ENCODE peak calls at places on chromosomes 12 and 14, in five cellular contexts. S, Z, B, E and X are unnamed samples.

GRCh38 chr12:131452444-131452860 is 258.4 kb upstream of the SFSWAP start:
- DNase-seq in S (peak; percentile 15), Z (no peak), B (peak; percentile 65), E (no peak), X (peak; percentile 64)

GRCh38 chr12:11814362-11814761 is 164.9 kb downstream of the ETV6 start:
- DNase-seq in S (no peak), Z (peak; percentile 43), B (no peak), E (peak; percentile 37), X (no peak)

GRCh38 chr12:27463826-27464554 is 17.5 kb downstream of the SMCO2 start:
- DNase-seq in S (no peak), Z (no peak), B (no peak), E (no peak), X (no peak)

GRCh38 chr12:47651368-47652254 is 54.2 kb downstream of the RPAP3 start:
- DNase-seq in S (peak; percentile 38), Z (peak; percentile 30), B (peak; percentile 31), E (peak; percentile 12), X (no peak)

GRCh38 chr14:68535404-68536024 is 257.4 kb downstream of the ZFP36L1 start:
- DNase-seq in S (no peak), Z (peak; percentile 67), B (no peak), E (peak; percentile 81), X (no peak)

GRCh38 chr12:152440-152839 is 61.5 kb downstream of the SLC6A12 start:
- DNase-seq in S (no peak), Z (no peak), B (no peak), E (no peak), X (no peak)

GRCh38 chr12:47997321-47997720 is 7.0 kb downstream of the COL2A1 start:
- DNase-seq in S (no peak), Z (no peak), B (no peak), E (no peak), X (no peak)

GRCh38 chr12:74286254-74286653 is 251.4 kb upstream of the ATXN7L3B start:
- DNase-seq in S (no peak), Z (no peak), B (no peak), E (no peak), X (no peak)

GRCh38 chr14:72513994-72514659 is 379.8 kb downstream of the DPF3 start:
- DNase-seq in S (no peak), Z (peak; percentile 40), B (no peak), E (no peak), X (no peak)

GRCh38 chr12:10235761-10236631 is 23.3 kb downstream of the GABARAPL1 start:
- DNase-seq in S (peak; percentile 55), Z (peak; percentile 47), B (no peak), E (no peak), X (no peak)

GRCh38 chr12:99553461-99553860 is 94.1 kb upstream of the GARIN6 start:
- DNase-seq in S (no peak), Z (no peak), B (no peak), E (no peak), X (no peak)

GRCh38 chr12:119699199-119699765 is 31.3 kb downstream of the PRKAB1 start:
- DNase-seq in S (no peak), Z (no peak), B (no peak), E (no peak), X (no peak)

GRCh38 chr12:75041481-75041880 is 168.2 kb downstream of the KCNC2 start:
- DNase-seq in S (no peak), Z (no peak), B (no peak), E (no peak), X (no peak)

GRCh38 chr14:26163761-26164160 is 434.1 kb downstream of the NOVA1 start:
- DNase-seq in S (no peak), Z (no peak), B (no peak), E (no peak), X (no peak)

GRCh38 chr12:80754259-80754658 is 37.5 kb downstream of the MYF5 start:
- DNase-seq in S (no peak), Z (no peak), B (no peak), E (no peak), X (no peak)

GRCh38 chr12:43306066-43306465 is 245.9 kb downstream of the ADAMTS20 start:
- DNase-seq in S (no peak), Z (peak; percentile 87), B (no peak), E (peak; percentile 99), X (no peak)

GRCh38 chr12:108989381-108989780 is 31.5 kb downstream of the SVOP start:
- DNase-seq in S (no peak), Z (no peak), B (no peak), E (no peak), X (no peak)

GRCh38 chr14:59543873-59544272 is 32.7 kb downstream of the CCDC175 start:
- DNase-seq in S (no peak), Z (no peak), B (no peak), E (no peak), X (no peak)

GRCh38 chr12:87667378-87667777 is 361.8 kb downstream of the C12orf50 start:
- DNase-seq in S (no peak), Z (peak; percentile 16), B (no peak), E (no peak), X (no peak)
- TF ChIP-seq CTCF in S (no peak), Z (no peak), B (no peak), E (peak; percentile 70), X (no peak)

GRCh38 chr14:56555921-56556570 is 23.6 kb upstream of the TMEM260 start:
- DNase-seq in S (no peak), Z (peak; percentile 52), B (no peak), E (no peak), X (no peak)

GRCh38 chr14:56549721-56550120 is 29.9 kb upstream of the TMEM260 start:
- DNase-seq in S (no peak), Z (no peak), B (no peak), E (no peak), X (no peak)

GRCh38 chr14:56554301-56554700 is 25.3 kb upstream of the TMEM260 start:
- DNase-seq in S (no peak), Z (no peak), B (no peak), E (no peak), X (no peak)

DNA sequence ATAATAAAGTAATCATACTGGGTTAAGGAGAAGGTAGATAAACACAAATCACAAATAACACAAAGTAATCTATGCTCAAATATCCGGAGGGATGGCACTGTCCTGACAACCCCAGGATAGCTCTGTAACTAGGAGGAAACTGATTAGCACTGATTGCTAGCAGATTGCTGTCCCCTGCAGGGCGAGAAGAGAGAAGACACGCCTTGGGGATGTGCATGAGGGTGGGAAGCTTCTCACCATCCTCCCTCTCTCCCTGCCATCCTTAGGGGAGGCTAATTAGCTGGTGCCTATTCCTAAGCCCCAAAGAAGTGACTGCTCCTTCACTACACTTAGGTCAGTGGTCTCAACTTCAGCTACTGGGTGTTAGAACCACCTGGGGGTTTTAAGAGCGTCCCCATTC is 27.0 kb upstream of the TMEM260 start:
- DNase-seq in S (no peak), Z (no peak), B (peak; percentile 29), E (no peak), X (no peak)
- TF ChIP-seq CTCF in S (no peak), Z (no peak), B (no peak), E (no peak), X (no peak)

GRCh38 chr12:116010467-116010866 is 267.0 kb downstream of the MED13L start:
- DNase-seq in S (no peak), Z (no peak), B (no peak), E (no peak), X (no peak)

GRCh38 chr12:116011217-116011616 is 266.3 kb downstream of the MED13L start:
- DNase-seq in S (no peak), Z (no peak), B (no peak), E (no peak), X (no peak)

GRCh38 chr12:116012757-116013156 is 264.7 kb downstream of the MED13L start:
- DNase-seq in S (no peak), Z (no peak), B (no peak), E (no peak), X (no peak)

GRCh38 chr12:116006141-116006540 is 271.4 kb downstream of the MED13L start:
- DNase-seq in S (no peak), Z (no peak), B (no peak), E (no peak), X (no peak)

DNA sequence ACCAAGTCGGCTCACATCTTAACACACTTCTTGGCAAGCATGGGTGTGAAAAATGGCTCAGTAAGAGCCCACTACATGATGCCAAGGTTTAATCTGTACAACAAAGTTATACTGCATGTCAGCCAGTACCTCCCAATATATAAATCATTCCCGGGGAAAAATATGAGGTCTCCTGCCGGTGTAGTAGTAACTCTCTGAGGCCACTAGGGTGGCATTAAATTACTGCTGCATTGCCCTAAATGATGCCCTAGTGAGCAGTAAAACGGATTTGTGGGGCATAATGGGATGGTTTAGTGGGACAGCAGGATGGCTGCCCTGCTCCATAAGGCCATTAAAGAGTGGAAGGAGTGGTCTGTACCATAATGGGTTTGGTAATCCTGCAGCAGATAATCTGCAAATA is 267.7 kb downstream of the MED13L start:
- DNase-seq in S (no peak), Z (no peak), B (no peak), E (no peak), X (no peak)
- TF ChIP-seq CTCF in S (peak; percentile 24), Z (peak; percentile 20), B (peak; percentile 43), E (peak; percentile 45), X (peak; percentile 65)

GRCh38 chr12:5921027-5921909 is 23.8 kb downstream of the ANO2 start:
- DNase-seq in S (no peak), Z (no peak), B (no peak), E (no peak), X (no peak)
- TF ChIP-seq CTCF in S (no peak), Z (no peak), B (no peak), E (no peak), X (no peak)